ENCODE peak calls at places on chromosomes 2 and 18, in five cellular contexts. One of them, this sample, is unnamed.

GRCh38 chr2:30915485-30915884 is 108.2 kb upstream of the CAPN13 start:
- DNase-seq in GM06990: no peak
- DNase-seq in foreskin fibroblast: peak
- DNase-seq in ovary: no peak
- DNase-seq in neural progenitor cell: peak
- DNase-seq in this sample: no peak

GRCh38 chr2:51387235-51387634 is 355.3 kb upstream of the NRXN1 start:
- DNase-seq in GM06990: no peak
- DNase-seq in foreskin fibroblast: peak
- DNase-seq in ovary: no peak
- DNase-seq in neural progenitor cell: no peak
- DNase-seq in this sample: peak

GRCh38 chr2:236674646-236675045 is 105.0 kb downstream of the ACKR3 start:
- DNase-seq in GM06990: no peak
- DNase-seq in foreskin fibroblast: no peak
- DNase-seq in ovary: no peak
- DNase-seq in neural progenitor cell: no peak
- DNase-seq in this sample: no peak

GRCh38 chr2:231683292-231683898 is 24.9 kb upstream of the PTMA start:
- DNase-seq in GM06990: no peak
- DNase-seq in foreskin fibroblast: no peak
- DNase-seq in ovary: no peak
- DNase-seq in neural progenitor cell: peak
- DNase-seq in this sample: no peak

GRCh38 chr2:30662268-30663131 is 144.7 kb downstream of the CAPN13 start:
- DNase-seq in GM06990: no peak
- DNase-seq in foreskin fibroblast: peak
- DNase-seq in ovary: no peak
- DNase-seq in neural progenitor cell: no peak
- DNase-seq in this sample: no peak

GRCh38 chr18:22846088-22846683 is 86.9 kb upstream of the RBBP8 start:
- DNase-seq in GM06990: no peak
- DNase-seq in foreskin fibroblast: peak
- DNase-seq in ovary: no peak
- DNase-seq in neural progenitor cell: peak
- DNase-seq in this sample: no peak

GRCh38 chr18:49008156-49008555 is 57.4 kb upstream of the SMAD7 start:
- DNase-seq in GM06990: no peak
- DNase-seq in foreskin fibroblast: no peak
- DNase-seq in ovary: no peak
- DNase-seq in neural progenitor cell: no peak
- DNase-seq in this sample: no peak

GRCh38 chr2:83578405-83578804 is 880.7 kb downstream of the SUCLG1 start:
- DNase-seq in GM06990: no peak
- DNase-seq in foreskin fibroblast: peak
- DNase-seq in ovary: no peak
- DNase-seq in neural progenitor cell: no peak
- DNase-seq in this sample: no peak

GRCh38 chr2:18047896-18048657 is 169.6 kb downstream of the KCNS3 start:
- DNase-seq in GM06990: no peak
- DNase-seq in foreskin fibroblast: peak
- DNase-seq in ovary: no peak
- DNase-seq in neural progenitor cell: no peak
- DNase-seq in this sample: no peak

GRCh38 chr2:152051373-152051893 is 47.4 kb downstream of the CACNB4 start:
- DNase-seq in GM06990: peak
- DNase-seq in foreskin fibroblast: no peak
- DNase-seq in ovary: no peak
- DNase-seq in neural progenitor cell: no peak
- DNase-seq in this sample: no peak

GRCh38 chr2:118990757-118991545 is 49.0 kb downstream of the MARCO start:
- DNase-seq in GM06990: no peak
- DNase-seq in foreskin fibroblast: no peak
- DNase-seq in ovary: no peak
- DNase-seq in neural progenitor cell: no peak
- DNase-seq in this sample: no peak

GRCh38 chr2:58680938-58681337 is 439.8 kb upstream of the FANCL start:
- DNase-seq in GM06990: no peak
- DNase-seq in foreskin fibroblast: peak
- DNase-seq in ovary: no peak
- DNase-seq in neural progenitor cell: no peak
- DNase-seq in this sample: no peak

GRCh38 chr2:60447943-60448342 is 105.5 kb downstream of the BCL11A start:
- DNase-seq in GM06990: no peak
- DNase-seq in foreskin fibroblast: no peak
- DNase-seq in ovary: no peak
- DNase-seq in neural progenitor cell: no peak
- DNase-seq in this sample: no peak

GRCh38 chr2:72864500-72864899 is 22.7 kb upstream of the SPR start:
- DNase-seq in GM06990: peak
- DNase-seq in foreskin fibroblast: peak
- DNase-seq in ovary: no peak
- DNase-seq in neural progenitor cell: no peak
- DNase-seq in this sample: no peak

GRCh38 chr18:31056296-31056695 is 13.8 kb upstream of the DSC3 start:
- DNase-seq in GM06990: no peak
- DNase-seq in foreskin fibroblast: no peak
- DNase-seq in ovary: no peak
- DNase-seq in neural progenitor cell: no peak
- DNase-seq in this sample: no peak

GRCh38 chr2:12715878-12716249 is 872 bp upstream of the TRIB2 start:
- DNase-seq in GM06990: peak
- DNase-seq in foreskin fibroblast: peak
- DNase-seq in ovary: peak
- DNase-seq in neural progenitor cell: peak
- DNase-seq in this sample: no peak

GRCh38 chr18:21820035-21820810 is 79.6 kb downstream of the MIB1 start:
- DNase-seq in GM06990: no peak
- DNase-seq in foreskin fibroblast: peak
- DNase-seq in ovary: no peak
- DNase-seq in neural progenitor cell: no peak
- DNase-seq in this sample: no peak

GRCh38 chr2:43648979-43649701 is 12.1 kb downstream of the PLEKHH2 start:
- DNase-seq in GM06990: no peak
- DNase-seq in foreskin fibroblast: no peak
- DNase-seq in ovary: no peak
- DNase-seq in neural progenitor cell: no peak
- DNase-seq in this sample: peak

GRCh38 chr2:226079677-226080076 is 680.2 kb downstream of the NYAP2 start:
- DNase-seq in GM06990: no peak
- DNase-seq in foreskin fibroblast: peak
- DNase-seq in ovary: no peak
- DNase-seq in neural progenitor cell: no peak
- DNase-seq in this sample: peak

GRCh38 chr2:232728785-232729184 is 31.7 kb downstream of the GIGYF2 start:
- DNase-seq in GM06990: no peak
- DNase-seq in foreskin fibroblast: no peak
- DNase-seq in ovary: no peak
- DNase-seq in neural progenitor cell: no peak
- DNase-seq in this sample: no peak

DNA sequence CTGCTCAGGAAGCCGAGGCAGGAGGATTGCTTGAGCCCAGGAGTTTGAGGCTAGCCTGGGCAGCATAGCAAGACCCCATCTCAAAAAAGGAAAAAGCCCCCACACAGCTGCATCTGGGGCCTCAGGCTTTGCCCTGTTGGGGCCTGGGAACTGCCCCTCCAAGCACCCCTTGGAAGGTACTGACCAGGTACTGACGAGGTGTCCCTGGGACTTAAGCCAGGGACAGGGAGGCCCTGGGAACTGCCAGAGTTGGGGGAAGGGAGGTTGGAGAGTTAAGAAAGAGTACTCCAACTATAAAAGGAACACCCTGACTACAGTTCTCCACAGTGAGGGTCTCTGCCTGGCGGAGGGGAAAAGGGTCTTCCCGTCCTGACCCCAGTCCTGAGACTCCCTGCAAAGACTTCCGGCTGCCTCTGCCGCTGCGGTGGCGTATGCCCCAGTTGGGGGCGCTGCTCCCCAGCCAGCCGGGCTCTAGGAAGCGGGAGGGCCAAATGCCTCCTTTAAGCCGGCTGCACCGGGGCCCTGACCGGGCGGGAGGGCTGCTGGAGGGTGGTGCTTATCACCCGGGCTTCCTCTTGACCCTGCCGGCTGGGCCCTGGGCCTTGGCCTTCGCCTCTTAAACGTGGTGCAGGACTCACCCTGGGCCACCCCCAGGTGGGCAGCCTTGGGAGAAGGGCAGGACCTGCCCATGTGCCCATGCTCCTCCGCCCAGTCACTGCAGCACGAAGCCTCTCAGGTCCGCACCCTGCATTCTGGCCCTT is 12.8 kb downstream of the SLC30A3 start:
- DNase-seq in GM06990: peak
- DNase-seq in foreskin fibroblast: peak
- DNase-seq in ovary: no peak
- DNase-seq in neural progenitor cell: peak
- DNase-seq in this sample: no peak
- H3K4me3 ChIP-seq in GM06990: no peak
- H3K4me3 ChIP-seq in foreskin fibroblast: no peak
- H3K4me3 ChIP-seq in ovary: no peak
- H3K4me3 ChIP-seq in neural progenitor cell: peak
- H3K4me3 ChIP-seq in this sample: no peak

GRCh38 chr2:161008311-161008710 is 151.9 kb upstream of the TANK start:
- DNase-seq in GM06990: no peak
- DNase-seq in foreskin fibroblast: no peak
- DNase-seq in ovary: no peak
- DNase-seq in neural progenitor cell: no peak
- DNase-seq in this sample: no peak

GRCh38 chr2:161005170-161005569 is 155.1 kb upstream of the TANK start:
- DNase-seq in GM06990: no peak
- DNase-seq in foreskin fibroblast: peak
- DNase-seq in ovary: no peak
- DNase-seq in neural progenitor cell: no peak
- DNase-seq in this sample: no peak

DNA sequence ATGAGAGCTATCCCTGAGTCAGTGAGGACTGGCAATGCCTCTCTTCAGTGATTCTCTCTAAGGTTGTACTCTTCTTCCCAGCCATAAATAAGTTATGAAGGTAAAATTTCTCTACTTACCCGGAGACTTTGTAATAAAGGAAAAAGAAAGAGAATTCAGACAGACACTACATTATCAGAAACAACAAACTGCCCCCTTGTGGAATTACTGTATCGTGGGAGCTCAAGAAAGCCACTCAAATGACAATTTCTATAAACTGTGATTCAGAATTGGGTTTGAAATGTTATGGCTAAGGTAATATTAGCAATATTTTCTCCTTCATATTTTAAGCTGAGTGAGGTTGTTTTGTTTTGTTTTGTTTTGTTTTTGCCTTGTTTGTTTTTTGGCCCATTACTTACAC is 155.8 kb upstream of the TANK start:
- DNase-seq in GM06990: no peak
- DNase-seq in foreskin fibroblast: peak
- DNase-seq in ovary: no peak
- DNase-seq in neural progenitor cell: no peak
- DNase-seq in this sample: no peak
- TF ChIP-seq CTCF in GM06990: peak
- TF ChIP-seq CTCF in foreskin fibroblast: peak
- TF ChIP-seq CTCF in ovary: no peak
- TF ChIP-seq CTCF in neural progenitor cell: peak
- TF ChIP-seq CTCF in this sample: peak

DNA sequence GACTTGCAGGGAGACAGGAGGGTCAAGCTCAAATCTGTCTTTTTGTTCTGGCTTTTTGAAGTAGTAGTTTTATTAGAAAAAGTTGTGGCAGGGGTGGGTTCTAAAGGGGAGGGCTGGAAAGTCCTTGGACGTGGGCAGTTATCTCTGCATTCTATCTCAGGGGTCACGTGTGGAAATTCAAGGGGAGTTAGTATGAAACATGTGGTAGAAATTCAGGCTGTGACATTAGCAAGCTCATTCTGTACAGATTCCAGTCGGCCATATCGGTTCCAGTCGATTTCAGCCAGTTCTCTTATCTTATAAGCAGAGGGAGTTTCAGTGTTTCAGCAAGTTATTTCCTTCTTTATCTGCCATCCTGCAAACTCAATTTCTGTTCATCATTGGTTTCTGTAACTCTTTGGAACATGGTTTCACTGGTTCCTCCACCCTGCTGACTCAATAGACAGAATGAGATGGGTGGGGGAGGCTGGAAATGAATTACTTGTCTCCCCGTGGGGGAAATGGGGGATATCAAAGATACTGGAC is 53.0 kb downstream of the RAB27B start:
- DNase-seq in GM06990: no peak
- DNase-seq in foreskin fibroblast: peak
- DNase-seq in ovary: no peak
- DNase-seq in neural progenitor cell: no peak
- DNase-seq in this sample: no peak
- H3K4me3 ChIP-seq in GM06990: no peak
- H3K4me3 ChIP-seq in foreskin fibroblast: no peak
- H3K4me3 ChIP-seq in ovary: no peak
- H3K4me3 ChIP-seq in neural progenitor cell: no peak
- H3K4me3 ChIP-seq in this sample: no peak

GRCh38 chr2:225041871-225042799 is at the start of gene DOCK10:
- DNase-seq in GM06990: peak
- DNase-seq in foreskin fibroblast: peak
- DNase-seq in ovary: peak
- DNase-seq in neural progenitor cell: peak
- DNase-seq in this sample: no peak
- TF ChIP-seq CTCF in GM06990: no peak
- TF ChIP-seq CTCF in foreskin fibroblast: no peak
- TF ChIP-seq CTCF in ovary: no peak
- TF ChIP-seq CTCF in neural progenitor cell: no peak
- TF ChIP-seq CTCF in this sample: no peak

GRCh38 chr18:78660311-78660710 is 319.3 kb upstream of the SALL3 start:
- DNase-seq in GM06990: no peak
- DNase-seq in foreskin fibroblast: no peak
- DNase-seq in ovary: no peak
- DNase-seq in neural progenitor cell: no peak
- DNase-seq in this sample: no peak

GRCh38 chr18:78658531-78658930 is 321.1 kb upstream of the SALL3 start:
- DNase-seq in GM06990: no peak
- DNase-seq in foreskin fibroblast: no peak
- DNase-seq in ovary: no peak
- DNase-seq in neural progenitor cell: no peak
- DNase-seq in this sample: no peak

GRCh38 chr18:78659057-78659456 is 320.6 kb upstream of the SALL3 start:
- DNase-seq in GM06990: no peak
- DNase-seq in foreskin fibroblast: no peak
- DNase-seq in ovary: no peak
- DNase-seq in neural progenitor cell: no peak
- DNase-seq in this sample: no peak

GRCh38 chr18:78661316-78661715 is 318.3 kb upstream of the SALL3 start:
- DNase-seq in GM06990: no peak
- DNase-seq in foreskin fibroblast: no peak
- DNase-seq in ovary: no peak
- DNase-seq in neural progenitor cell: no peak
- DNase-seq in this sample: no peak

DNA sequence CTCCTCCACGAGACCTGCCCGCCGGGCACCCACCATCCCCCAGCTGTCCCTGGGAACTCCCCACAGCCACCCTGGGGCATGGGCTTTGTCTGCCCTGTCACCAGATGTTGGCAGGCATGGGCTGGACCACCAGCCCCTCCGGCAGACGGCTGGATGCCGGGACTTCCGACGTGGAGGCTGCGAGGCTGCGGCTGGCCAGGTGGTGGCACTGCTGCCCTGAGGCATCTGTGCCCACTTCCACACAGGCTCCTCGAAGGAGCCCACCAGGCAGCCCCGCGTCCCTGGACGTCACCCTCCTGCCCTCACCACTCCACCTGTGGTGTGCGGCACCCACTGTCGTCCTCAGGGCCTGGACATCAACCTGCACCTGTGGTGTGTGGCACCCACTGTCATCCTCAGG is 319.9 kb upstream of the SALL3 start:
- DNase-seq in GM06990: no peak
- DNase-seq in foreskin fibroblast: no peak
- DNase-seq in ovary: no peak
- DNase-seq in neural progenitor cell: peak
- DNase-seq in this sample: no peak
- H3K4me3 ChIP-seq in GM06990: no peak
- H3K4me3 ChIP-seq in foreskin fibroblast: no peak
- H3K4me3 ChIP-seq in ovary: no peak
- H3K4me3 ChIP-seq in neural progenitor cell: no peak
- H3K4me3 ChIP-seq in this sample: no peak

This sample was measured in AG04449.